ENCODE peak calls at places on chromosome 16, in four cellular contexts. K, Y, N and S are unnamed samples.

GRCh38 chr16:67029249-67030096 is 524 bp downstream of the CBFB start:
- DNase-seq in K (peak), Y (no peak), N (peak), S (no peak)

GRCh38 chr16:28090646-28091377 is 27.3 kb upstream of the GSG1L start:
- DNase-seq in K (no peak), Y (no peak), N (no peak), S (no peak)

GRCh38 chr16:49459953-49460735 is 86.5 kb downstream of the C16orf78 start:
- DNase-seq in K (no peak), Y (no peak), N (no peak), S (no peak)

GRCh38 chr16:11263737-11264136 is 5.4 kb downstream of the TNP2 start:
- DNase-seq in K (no peak), Y (no peak), N (no peak), S (no peak)

GRCh38 chr16:75197522-75198134 is 9.3 kb downstream of the CTRB2 start:
- DNase-seq in K (no peak), Y (no peak), N (no peak), S (no peak)

GRCh38 chr16:18013863-18014262 is 322.7 kb downstream of the NPIPA8 start:
- DNase-seq in K (no peak), Y (no peak), N (no peak), S (no peak)

GRCh38 chr16:72635104-72635503 is 412.8 kb downstream of the ZFHX3 start:
- DNase-seq in K (no peak), Y (no peak), N (no peak), S (no peak)

GRCh38 chr16:85681255-85681654 is 7.5 kb downstream of the GINS2 start:
- DNase-seq in K (no peak), Y (no peak), N (no peak), S (no peak)

GRCh38 chr16:57446530-57447141 is 549 bp downstream of the CIAPIN1 start:
- DNase-seq in K (peak), Y (no peak), N (no peak), S (no peak)